ENCODE peak calls at places on chromosomes 6 and 20, in nine cellular contexts. S is left ventricle myocardium inferior; O is GM23248; G is adrenal gland; A is retinal pigment epithelial cell; J is cerebellum; M is heart left ventricle; R is stimulated activated CD4-positive, alpha-beta T cell treated with anti-CD3 and anti-CD28 coated beads, Interleukin-2, amount 100 ng/mL, for 24 hours; K is AG20443. X is an unnamed sample.

GRCh38 chr20:56433880-56434255 is 21.8 kb downstream of the CASS4 start:
- DNase-seq in S (no peak), O (peak; percentile 94), G (peak; percentile 0), A (no peak), J (no peak), M (no peak), R (no peak), K (peak; percentile 85), X (peak; percentile 94)

GRCh38 chr6:12148317-12148801 is 136.2 kb downstream of the HIVEP1 start:
- DNase-seq in S (no peak), O (peak; percentile 67), G (no peak), A (no peak), J (no peak), M (no peak), R (no peak), K (peak; percentile 39), X (peak; percentile 80)

GRCh38 chr6:72552938-72553337 is 68.9 kb upstream of the KCNQ5 start:
- DNase-seq in S (no peak), O (peak; percentile 73), G (no peak), A (no peak), J (no peak), M (no peak), R (no peak), K (no peak), X (peak; percentile 18)

GRCh38 chr6:111870751-111871064 is 2.5 kb downstream of the FYN start:
- DNase-seq in S (no peak), O (peak; percentile 14), G (no peak), A (no peak), J (no peak), M (no peak), R (no peak), K (no peak), X (no peak)

GRCh38 chr6:109738667-109739066 is 47.6 kb downstream of the FIG4 start:
- DNase-seq in S (no peak), O (no peak), G (no peak), A (no peak), J (no peak), M (no peak), R (no peak), K (no peak), X (no peak)

GRCh38 chr20:55174635-55175034 is 699.2 kb downstream of the DOK5 start:
- DNase-seq in S (no peak), O (no peak), G (no peak), A (no peak), J (no peak), M (no peak), R (no peak), K (no peak), X (no peak)

GRCh38 chr6:42704251-42704936 is 18.0 kb downstream of the PRPH2 start:
- DNase-seq in S (no peak), O (no peak), G (peak; percentile 64), A (no peak), J (no peak), M (peak; percentile 81), R (no peak), K (no peak), X (no peak)

GRCh38 chr6:94673251-94673650 is 904.1 kb upstream of the MANEA start:
- DNase-seq in S (no peak), O (no peak), G (no peak), A (no peak), J (no peak), M (no peak), R (no peak), K (no peak), X (no peak)

GRCh38 chr6:34646714-34647113 is 49.9 kb downstream of the ILRUN start:
- DNase-seq in S (no peak), O (no peak), G (no peak), A (no peak), J (no peak), M (no peak), R (no peak), K (no peak), X (no peak)

GRCh38 chr6:134031696-134032255 is 20.6 kb downstream of the SLC2A12 start:
- DNase-seq in S (no peak), O (peak; percentile 44), G (no peak), A (peak; percentile 46), J (no peak), M (no peak), R (no peak), K (no peak), X (peak; percentile 68)

GRCh38 chr6:107965746-107966145 is 7.7 kb upstream of the SEC63 start:
- DNase-seq in S (no peak), O (peak; percentile 88), G (no peak), A (no peak), J (no peak), M (no peak), R (no peak), K (peak; percentile 54), X (peak; percentile 47)

GRCh38 chr6:69632932-69633331 is 163.9 kb downstream of the LMBRD1 start:
- DNase-seq in S (no peak), O (no peak), G (no peak), A (no peak), J (no peak), M (no peak), R (no peak), K (no peak), X (no peak)

GRCh38 chr6:114611696-114612095 is 268.9 kb upstream of the HS3ST5 start:
- DNase-seq in S (no peak), O (no peak), G (no peak), A (no peak), J (no peak), M (no peak), R (no peak), K (no peak), X (no peak)

GRCh38 chr6:38088794-38089193 is 269.3 kb downstream of the ZFAND3 start:
- DNase-seq in S (no peak), O (no peak), G (no peak), A (no peak), J (no peak), M (no peak), R (no peak), K (no peak), X (no peak)

GRCh38 chr6:39947611-39948068 is 13.4 kb upstream of the MOCS1 start:
- DNase-seq in S (no peak), O (no peak), G (no peak), A (no peak), J (no peak), M (no peak), R (no peak), K (no peak), X (no peak)